ENCODE peak calls at places on chromosomes 2 and 18, in seven cellular contexts. T, U, Y, G, W, A and C are unnamed samples.

GRCh38 chr18:69564602-69565001 is 163.9 kb downstream of the DOK6 start:
- DNase-seq in A (no peak), W (no peak), U (no peak), T (no peak), Y (no peak), G (no peak), C (no peak)

GRCh38 chr2:164412831-164413230 is 208.5 kb downstream of the GRB14 start:
- DNase-seq in Y (no peak), U (no peak), W (no peak), T (no peak), G (no peak), A (no peak), C (no peak)

GRCh38 chr2:152890746-152891145 is 172.3 kb downstream of the ARL6IP6 start:
- DNase-seq in T (no peak), W (no peak), Y (no peak), U (no peak), A (no peak), G (no peak), C (no peak)

GRCh38 chr18:62549755-62550154 is 26.9 kb downstream of the ZCCHC2 start:
- DNase-seq in U (no peak), G (no peak), T (no peak), Y (peak; percentile 40), W (no peak), A (no peak), C (no peak)

GRCh38 chr2:105382177-105382576 is 16.7 kb downstream of the FHL2 start:
- DNase-seq in A (no peak), W (no peak), U (no peak), Y (no peak), G (no peak), T (no peak), C (no peak)

GRCh38 chr2:228866781-228867180 is 404.3 kb downstream of the PID1 start:
- DNase-seq in T (no peak), W (no peak), Y (no peak), U (no peak), G (no peak), A (no peak), C (no peak)

GRCh38 chr2:64225491-64225890 is 81.3 kb upstream of the PELI1 start:
- DNase-seq in U (no peak), G (peak; percentile 6), Y (no peak), T (no peak), A (no peak), W (no peak), C (no peak)

GRCh38 chr2:74845991-74846390 is 12.1 kb downstream of the HK2 start:
- DNase-seq in T (no peak), A (no peak), Y (no peak), U (no peak), W (no peak), G (peak; percentile 27), C (no peak)

GRCh38 chr2:69773201-69773600 is 31.3 kb downstream of the ANXA4 start:
- DNase-seq in Y (no peak), W (no peak), T (no peak), A (no peak), G (peak; percentile 44), U (no peak), C (peak; percentile 42)

GRCh38 chr18:34695300-34695699 is 14.8 kb upstream of the DTNA start:
- DNase-seq in U (no peak), Y (peak; percentile 19), A (no peak), W (no peak), T (no peak), G (no peak), C (no peak)

GRCh38 chr2:57907411-57907810 is 139.2 kb upstream of the VRK2 start:
- DNase-seq in T (no peak), G (no peak), U (no peak), W (no peak), Y (no peak), A (no peak), C (no peak)
- H3K4me3 ChIP-seq in T (no peak overlapping the region), G (no peak overlapping the region), U (no peak overlapping the region), W (no peak overlapping the region), Y (no peak overlapping the region), A (no peak overlapping the region), C (no peak overlapping the region)

DNA sequence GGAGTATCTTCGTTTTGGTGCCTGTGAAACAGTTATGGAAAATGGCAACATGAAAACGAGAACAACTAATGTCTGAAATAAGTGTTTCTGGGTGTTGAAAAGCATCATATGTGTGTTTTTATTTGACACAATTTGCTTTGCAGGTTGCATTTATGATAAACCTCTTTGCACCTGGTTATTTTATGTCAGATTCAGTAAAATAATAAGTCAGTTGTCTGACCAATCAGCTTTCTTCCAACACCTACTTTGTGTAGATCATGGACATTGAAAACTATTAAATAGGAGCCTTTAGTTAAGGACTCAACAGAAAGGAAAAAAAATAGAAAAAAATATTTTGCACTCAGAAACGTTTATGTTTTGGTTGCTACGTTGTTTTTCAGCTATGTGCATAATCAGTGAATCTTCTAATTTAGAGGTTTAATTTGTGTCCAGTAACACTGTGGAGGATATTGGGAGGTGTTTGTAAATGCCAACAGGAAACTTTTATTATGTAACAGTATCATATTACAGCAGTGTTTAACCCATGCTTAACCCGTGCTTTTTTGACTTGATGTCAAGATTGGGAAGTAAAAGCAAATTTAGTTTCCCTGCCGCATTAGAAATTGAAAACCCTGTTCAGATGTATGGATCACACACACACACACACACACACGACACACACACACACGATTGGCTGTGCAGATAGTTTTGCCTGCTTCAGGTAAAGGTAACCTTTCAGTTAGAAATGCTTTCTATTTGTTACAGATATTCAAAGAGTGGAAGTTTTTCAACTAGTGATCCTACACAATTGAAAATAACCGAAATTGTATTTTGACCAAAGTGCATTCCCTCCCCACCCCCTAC is 2.6 kb downstream of the PKP4 start:
- DNase-seq in U (no peak), W (no peak), G (peak; percentile 6), T (no peak), Y (no peak), A (no peak), C (peak; percentile 11)
- TF ChIP-seq CTCF in U (no peak), W (no peak), G (no peak), T (no peak), Y (no peak), A (no peak), C (no peak)

GRCh38 chr2:20654414-20654813 is 3.5 kb upstream of the HS1BP3 start:
- DNase-seq in G (no peak), Y (no peak), A (no peak), W (no peak), T (no peak), U (no peak), C (no peak)
- H3K4me3 ChIP-seq in G (no peak overlapping the region), Y (no peak overlapping the region), A (no peak overlapping the region), W (no peak overlapping the region), T (no peak overlapping the region), U (no peak overlapping the region), C (no peak overlapping the region)

GRCh38 chr2:189115126-189115525 is 64.4 kb downstream of the COL5A2 start:
- DNase-seq in T (no peak), U (no peak), A (no peak), W (no peak), G (no peak), Y (no peak), C (peak; percentile 67)
- TF ChIP-seq CTCF in T (peak; percentile 9), U (no peak), A (no peak), W (no peak), G (no peak), Y (peak; percentile 16), C (peak; percentile 11)